ENCODE peak calls at places on chromosomes 13 and 19, in four cellular contexts. V is cardiac muscle cell, R is prostate gland, Y is heart right ventricle. E is an unnamed sample. For H3K4me1, the result is how much of the 10 kb centered on the place peaks cover.

GRCh38 chr19:51159656-51160055 is 17.6 kb downstream of the SIGLEC7 start:
- DNase-seq in V (no peak), R (no peak), Y (no peak), E (no peak)

GRCh38 chr13:44425041-44425814 is 51.6 kb downstream of the SERP2 start:
- DNase-seq in V (no peak), R (no peak), Y (no peak), E (peak)

GRCh38 chr13:99433543-99434075 is 67.7 kb upstream of the TM9SF2 start:
- DNase-seq in V (no peak), R (no peak), Y (no peak), E (no peak)

GRCh38 chr19:18620311-18620710 is 7.6 kb downstream of the TMEM59L start:
- DNase-seq in V (no peak), R (no peak), Y (no peak), E (no peak)

GRCh38 chr19:35983177-35983576 is 11.8 kb upstream of the SDHAF1 start:
- DNase-seq in V (no peak), R (no peak), Y (no peak), E (no peak)

GRCh38 chr19:45200614-45201013 is 22.0 kb downstream of the BLOC1S3 start:
- DNase-seq in V (peak), R (no peak), Y (peak), E (no peak)

GRCh38 chr13:105050696-105051095 is 1484.8 kb downstream of the EFNB2 start:
- DNase-seq in V (no peak), R (no peak), Y (no peak), E (no peak)

GRCh38 chr19:13099073-13099999 is 3.3 kb downstream of the LYL1 start:
- DNase-seq in V (no peak), R (no peak), Y (peak), E (peak)

GRCh38 chr13:71304861-71305260 is 562.1 kb downstream of the DACH1 start:
- DNase-seq in V (no peak), R (no peak), Y (no peak), E (no peak)

GRCh38 chr19:18848860-18849661 is 17.3 kb downstream of the UPF1 start:
- DNase-seq in V (no peak), R (peak), Y (peak), E (peak)

GRCh38 chr19:2962018-2962670 is 15.2 kb upstream of the TLE6 start:
- DNase-seq in V (peak), R (peak), Y (peak), E (no peak)

GRCh38 chr13:94548382-94549240 is 47.3 kb downstream of the TGDS start:
- DNase-seq in V (peak), R (peak), Y (peak), E (peak)

GRCh38 chr13:25169951-25170553 is 2.0 kb downstream of the AMER2 start:
- DNase-seq in V (no peak), R (no peak), Y (no peak), E (no peak)

GRCh38 chr13:99041337-99041736 is 63.5 kb upstream of the DOCK9 start:
- DNase-seq in V (no peak), R (no peak), Y (no peak), E (no peak)

GRCh38 chr19:55590621-55591020 is 8.7 kb downstream of the FIZ1 start:
- DNase-seq in V (no peak), R (no peak), Y (no peak), E (no peak)

GRCh38 chr19:19062454-19063182 is 1.2 kb upstream of the SLC25A42 start:
- DNase-seq in V (no peak), R (no peak), Y (no peak), E (no peak)

GRCh38 chr19:34480971-34481821 is at the start of gene WTIP:
- DNase-seq in V (peak), R (peak), Y (peak), E (peak)

GRCh38 chr19:18710986-18711751 is 27.7 kb downstream of the CRTC1 start:
- DNase-seq in V (no peak), R (no peak), Y (peak), E (peak)

GRCh38 chr13:46896346-46897138 is at the start of gene HTR2A:
- DNase-seq in V (peak), R (peak), Y (peak), E (peak)

GRCh38 chr13:27007166-27007565 is 164.4 kb downstream of the USP12 start:
- DNase-seq in V (no peak), R (no peak), Y (no peak), E (no peak)

GRCh38 chr13:49499889-49500660 is 4.3 kb downstream of the PHF11 start:
- DNase-seq in V (no peak), R (no peak), Y (no peak), E (no peak)

GRCh38 chr19:35786299-35787160 is 11.2 kb downstream of the ARHGAP33 start:
- DNase-seq in V (no peak), R (no peak), Y (no peak), E (no peak)

GRCh38 chr13:112959206-112959605 is 9.8 kb upstream of the MCF2L start:
- DNase-seq in V (no peak), R (no peak), Y (peak), E (no peak)

GRCh38 chr13:32731576-32731975 is 145.3 kb downstream of the PDS5B start:
- DNase-seq in V (no peak), R (peak), Y (no peak), E (no peak)

GRCh38 chr19:39199025-39199424 is 2.3 kb downstream of the NCCRP1 start:
- DNase-seq in V (peak), R (no peak), Y (no peak), E (no peak)

GRCh38 chr13:40389081-40389641 is 277.3 kb downstream of the FOXO1 start:
- DNase-seq in V (no peak), R (no peak), Y (no peak), E (no peak)

GRCh38 chr19:40534148-40534547 is 42.5 kb upstream of the SHKBP1 start:
- DNase-seq in V (no peak), R (no peak), Y (no peak), E (no peak)

GRCh38 chr19:10836478-10837325 is 690 bp upstream of the TMED1 start:
- DNase-seq in V (peak), R (no peak), Y (peak), E (peak)

GRCh38 chr13:27960362-27961226 is 8.5 kb downstream of the CDX2 start:
- DNase-seq in V (peak), R (peak), Y (peak), E (no peak)

GRCh38 chr13:111360452-111360851 is 40.0 kb downstream of the TEX29 start:
- DNase-seq in V (no peak), R (no peak), Y (no peak), E (no peak)

GRCh38 chr13:71524245-71525002 is 342.6 kb downstream of the DACH1 start:
- DNase-seq in V (no peak), R (no peak), Y (no peak), E (no peak)

GRCh38 chr13:50357586-50358118 is 342.4 kb downstream of the KCNRG start:
- DNase-seq in V (no peak), R (peak), Y (peak), E (no peak)

GRCh38 chr19:610801-611505 is 21.3 kb downstream of the HCN2 start:
- DNase-seq in V (no peak), R (no peak), Y (peak), E (no peak)

GRCh38 chr19:611506-611869 is 21.8 kb downstream of the HCN2 start:
- DNase-seq in V (no peak), R (no peak), Y (no peak), E (no peak)

GRCh38 chr19:608155-609000 is 18.7 kb downstream of the HCN2 start:
- DNase-seq in V (no peak), R (no peak), Y (no peak), E (no peak)

GRCh38 chr19:609001-609340 is 19.3 kb downstream of the HCN2 start:
- DNase-seq in V (no peak), R (no peak), Y (no peak), E (no peak)

GRCh38 chr19:610071-610800 is 20.6 kb downstream of the HCN2 start:
- DNase-seq in V (no peak), R (no peak), Y (no peak), E (no peak)
- H3K4me3 ChIP-seq in V (no peak), R (no peak), Y (peak), E (no peak)

GRCh38 chr13:22883262-22883840 is 297.4 kb upstream of the SGCG start:
- DNase-seq in V (no peak), R (no peak), Y (no peak), E (no peak)
- H3K4me1 ChIP-seq in V (under half), R (under half), Y (under half), E (under half)

DNA sequence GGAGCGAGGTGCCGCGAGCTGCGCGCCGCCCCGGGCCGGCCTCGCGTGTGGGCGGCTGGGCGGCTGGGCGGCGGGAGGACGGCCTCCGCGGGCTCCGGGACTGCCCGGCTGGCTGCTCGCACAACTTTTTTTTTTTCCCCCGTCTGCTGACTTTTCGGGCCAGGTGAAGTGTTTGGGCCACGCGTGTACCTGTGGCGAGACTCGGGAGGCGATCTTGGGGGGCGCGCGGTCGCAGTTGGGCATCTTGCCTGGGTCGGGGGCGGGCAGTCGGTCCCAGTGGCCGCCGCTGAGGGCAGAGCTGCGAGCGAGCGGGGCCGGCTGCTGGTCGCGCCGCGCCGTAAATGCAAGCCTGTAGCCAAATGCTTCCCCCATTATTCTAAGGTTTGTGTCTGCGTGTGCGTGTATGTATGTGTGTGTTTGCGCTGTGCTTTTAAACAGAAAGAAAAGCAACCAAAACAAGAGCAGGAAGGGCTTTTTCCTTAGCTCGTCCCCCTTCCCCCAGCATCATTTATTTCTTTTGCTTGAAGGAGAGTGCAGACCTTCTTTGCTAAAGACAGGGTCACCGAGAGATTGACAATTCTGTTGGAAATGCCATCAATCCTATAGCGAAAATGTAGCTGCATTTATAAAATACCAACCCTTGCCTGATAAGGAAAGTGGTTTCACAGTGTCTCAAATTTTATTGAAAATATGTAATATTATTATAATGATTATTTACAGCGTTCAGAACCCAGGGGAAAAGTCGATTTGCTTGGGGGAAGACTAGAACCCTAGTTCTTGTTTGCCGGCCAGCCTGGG is 143.3 kb upstream of the ZNF536 start:
- DNase-seq in V (peak), R (no peak), Y (no peak), E (no peak)
- H3K4me3 ChIP-seq in V (peak), R (peak), Y (peak), E (no peak)

DNA sequence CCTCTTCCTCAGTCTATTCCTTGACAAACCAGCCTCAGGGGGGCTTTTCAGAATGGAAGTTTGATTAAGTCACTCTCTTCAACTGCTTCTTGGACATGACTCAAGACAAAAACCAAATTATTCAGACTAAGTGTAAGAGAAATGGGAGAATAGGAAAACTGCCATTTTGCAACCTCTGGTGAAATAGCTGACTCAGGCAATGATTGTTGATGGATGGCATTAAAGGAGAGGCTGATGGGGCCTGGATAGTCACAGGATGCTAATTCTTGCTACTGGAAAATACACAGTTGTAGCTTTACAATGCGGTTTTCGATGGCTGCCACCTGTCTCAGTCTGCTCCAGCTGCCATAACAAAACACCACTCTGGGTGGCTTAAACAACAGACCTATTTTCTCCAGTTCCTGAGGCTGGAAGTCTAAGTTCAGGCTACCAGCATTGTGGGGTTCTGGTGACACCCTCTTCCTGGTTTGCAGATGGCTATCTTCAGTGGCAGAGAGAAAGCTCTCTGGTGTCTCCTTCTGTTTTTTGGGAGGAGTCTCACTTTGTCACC is 6.1 kb downstream of the NOSIP start:
- DNase-seq in V (no peak), R (no peak), Y (no peak), E (no peak)
- H3K4me1 ChIP-seq in V (under half), R (under half), Y (under half), E (under half)

GRCh38 chr19:5170329-5170745 is 170.3 kb downstream of the PTPRS start:
- DNase-seq in V (no peak), R (no peak), Y (no peak), E (no peak)

GRCh38 chr19:5166262-5166661 is 174.3 kb downstream of the PTPRS start:
- DNase-seq in V (no peak), R (no peak), Y (no peak), E (no peak)

DNA sequence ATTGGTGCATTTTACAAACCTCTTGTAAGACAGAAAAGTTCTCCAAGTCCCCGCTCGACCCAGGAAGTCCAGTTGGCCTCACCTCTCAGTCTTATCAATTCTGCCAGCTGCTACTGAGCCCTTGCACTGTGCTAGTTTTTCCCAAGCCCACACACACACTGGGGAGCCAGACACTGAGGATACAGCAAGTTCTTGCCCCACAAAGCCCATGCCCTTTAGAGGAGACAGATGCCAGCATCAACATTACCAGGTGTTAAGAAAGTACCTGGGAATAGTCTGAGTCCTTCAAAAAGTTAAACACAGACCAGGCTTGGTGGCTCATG is 175.0 kb downstream of the PTPRS start:
- DNase-seq in V (no peak), R (no peak), Y (no peak), E (no peak)
- H3K4me3 ChIP-seq in V (no peak), R (no peak), Y (no peak), E (no peak)

DNA sequence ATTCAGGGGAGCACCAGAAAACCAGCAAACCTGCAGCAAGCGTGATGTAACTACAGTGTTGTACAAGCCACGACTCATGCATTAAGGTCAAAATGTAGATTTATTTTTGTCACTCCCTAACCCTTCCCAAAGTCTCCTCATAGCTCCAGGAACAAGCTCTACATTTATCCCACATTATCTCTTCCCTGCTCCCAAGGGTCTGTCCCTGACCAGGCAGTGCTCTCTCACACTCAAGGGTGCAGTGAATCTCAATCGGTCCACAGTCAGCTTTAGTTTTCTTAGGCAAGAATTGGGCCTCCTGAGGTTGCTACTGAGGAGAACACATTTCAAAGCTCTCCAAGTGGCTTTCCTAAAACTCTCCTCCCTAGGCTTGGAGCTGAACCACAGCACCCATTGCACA is 219.4 kb downstream of the NHLRC3 start:
- DNase-seq in V (peak), R (no peak), Y (peak), E (no peak)
- H3K4me1 ChIP-seq in V (under half), R (under half), Y (under half), E (under half)

GRCh38 chr19:47456721-47457478 is 14.8 kb downstream of the SLC8A2 start:
- DNase-seq in V (no peak), R (no peak), Y (no peak), E (no peak)
- H3K4me3 ChIP-seq in V (no peak), R (no peak), Y (no peak), E (no peak)

DNA sequence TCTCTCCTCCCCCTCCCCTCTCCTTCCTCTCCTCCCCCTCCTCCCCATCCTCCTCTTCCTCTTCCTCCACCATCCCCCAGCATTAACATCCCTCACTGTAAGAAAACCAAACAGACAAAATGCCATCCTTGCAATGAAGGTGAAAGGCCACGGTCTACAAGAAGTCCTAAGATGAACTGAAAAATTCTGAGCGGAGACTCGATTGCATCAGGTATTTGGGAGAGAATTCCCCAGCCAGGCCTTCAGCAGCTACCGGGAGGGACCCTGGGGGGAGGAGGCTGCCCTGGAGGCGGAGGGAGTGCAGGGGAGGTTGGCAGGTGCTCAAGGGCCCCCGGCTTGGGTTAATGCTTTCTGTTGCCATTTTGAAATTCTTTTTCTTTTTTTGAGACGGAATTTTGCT is 10.1 kb upstream of the TIMM44 start:
- DNase-seq in V (no peak), R (no peak), Y (no peak), E (no peak)
- H3K4me1 ChIP-seq in V (under half), R (under half), Y (under half), E (under half)

GRCh38 chr19:49677232-49677881 is at the start of gene PRMT1:
- DNase-seq in V (peak), R (no peak), Y (no peak), E (no peak)
- H3K4me3 ChIP-seq in V (peak), R (peak), Y (peak), E (peak)

E was measured in aorta.